ENCODE peak calls at places on chromosomes 4 and X, in nine cellular contexts. One of them, this sample, is unnamed.

GRCh38 chr4:106287353-106287969 is 28.5 kb downstream of the TBCK start:
- DNase-seq in HEK293T: peak; percentile 6
- DNase-seq in M059J: peak; percentile 84
- DNase-seq in NCI-H2107: no peak
- DNase-seq in activated naive CD4-positive, alpha-beta T cell treated with anti-CD3 and anti-CD28 coated beads, Interleukin-2, amount 10 ng/mL, durations not matched to agents 7 days and 5 days: no peak
- DNase-seq in RKO: peak; percentile 32
- DNase-seq in OCI-LY7: no peak
- DNase-seq in stimulated activated CD8-positive, alpha-beta memory T cell treated with anti-CD3 and anti-CD28 coated beads, Interleukin-4, amount 100 ng/mL, for 24 hours: no peak
- DNase-seq in SK-N-DZ: no peak
- DNase-seq in this sample: no peak

GRCh38 chr4:169096221-169096620 is 86.2 kb upstream of the CBR4 start:
- DNase-seq in HEK293T: no peak
- DNase-seq in M059J: no peak
- DNase-seq in NCI-H2107: no peak
- DNase-seq in activated naive CD4-positive, alpha-beta T cell treated with anti-CD3 and anti-CD28 coated beads, Interleukin-2, amount 10 ng/mL, durations not matched to agents 7 days and 5 days: no peak
- DNase-seq in RKO: no peak
- DNase-seq in OCI-LY7: no peak
- DNase-seq in stimulated activated CD8-positive, alpha-beta memory T cell treated with anti-CD3 and anti-CD28 coated beads, Interleukin-4, amount 100 ng/mL, for 24 hours: no peak
- DNase-seq in SK-N-DZ: no peak
- DNase-seq in this sample: no peak

GRCh38 chr4:176270669-176271068 is 1.6 kb upstream of the ASB5 start:
- DNase-seq in HEK293T: peak; percentile 53
- DNase-seq in M059J: peak; percentile 98
- DNase-seq in NCI-H2107: no peak
- DNase-seq in activated naive CD4-positive, alpha-beta T cell treated with anti-CD3 and anti-CD28 coated beads, Interleukin-2, amount 10 ng/mL, durations not matched to agents 7 days and 5 days: no peak
- DNase-seq in RKO: peak; percentile 99
- DNase-seq in OCI-LY7: no peak
- DNase-seq in stimulated activated CD8-positive, alpha-beta memory T cell treated with anti-CD3 and anti-CD28 coated beads, Interleukin-4, amount 100 ng/mL, for 24 hours: no peak
- DNase-seq in SK-N-DZ: no peak
- DNase-seq in this sample: no peak

GRCh38 chr4:75727073-75727472 is 2.7 kb downstream of the USO1 start:
- DNase-seq in HEK293T: no peak
- DNase-seq in M059J: no peak
- DNase-seq in NCI-H2107: no peak
- DNase-seq in activated naive CD4-positive, alpha-beta T cell treated with anti-CD3 and anti-CD28 coated beads, Interleukin-2, amount 10 ng/mL, durations not matched to agents 7 days and 5 days: no peak
- DNase-seq in RKO: no peak
- DNase-seq in OCI-LY7: no peak
- DNase-seq in stimulated activated CD8-positive, alpha-beta memory T cell treated with anti-CD3 and anti-CD28 coated beads, Interleukin-4, amount 100 ng/mL, for 24 hours: no peak
- DNase-seq in SK-N-DZ: no peak
- DNase-seq in this sample: no peak

GRCh38 chr4:168197926-168198325 is 105.6 kb downstream of the ANXA10 start:
- DNase-seq in HEK293T: no peak
- DNase-seq in M059J: no peak
- DNase-seq in NCI-H2107: no peak
- DNase-seq in activated naive CD4-positive, alpha-beta T cell treated with anti-CD3 and anti-CD28 coated beads, Interleukin-2, amount 10 ng/mL, durations not matched to agents 7 days and 5 days: no peak
- DNase-seq in RKO: no peak
- DNase-seq in OCI-LY7: no peak
- DNase-seq in stimulated activated CD8-positive, alpha-beta memory T cell treated with anti-CD3 and anti-CD28 coated beads, Interleukin-4, amount 100 ng/mL, for 24 hours: no peak
- DNase-seq in SK-N-DZ: no peak
- DNase-seq in this sample: no peak

GRCh38 chr4:168421671-168422070 is 58.6 kb downstream of the DDX60L start:
- DNase-seq in HEK293T: no peak
- DNase-seq in M059J: peak; percentile 75
- DNase-seq in NCI-H2107: no peak
- DNase-seq in activated naive CD4-positive, alpha-beta T cell treated with anti-CD3 and anti-CD28 coated beads, Interleukin-2, amount 10 ng/mL, durations not matched to agents 7 days and 5 days: peak; percentile 34
- DNase-seq in RKO: no peak
- DNase-seq in OCI-LY7: no peak
- DNase-seq in stimulated activated CD8-positive, alpha-beta memory T cell treated with anti-CD3 and anti-CD28 coated beads, Interleukin-4, amount 100 ng/mL, for 24 hours: no peak
- DNase-seq in SK-N-DZ: no peak
- DNase-seq in this sample: no peak

GRCh38 chr4:83231620-83232056 is 53.0 kb downstream of the COQ2 start:
- DNase-seq in HEK293T: no peak
- DNase-seq in M059J: peak; percentile 88
- DNase-seq in NCI-H2107: no peak
- DNase-seq in activated naive CD4-positive, alpha-beta T cell treated with anti-CD3 and anti-CD28 coated beads, Interleukin-2, amount 10 ng/mL, durations not matched to agents 7 days and 5 days: peak; percentile 66
- DNase-seq in RKO: no peak
- DNase-seq in OCI-LY7: peak; percentile 50
- DNase-seq in stimulated activated CD8-positive, alpha-beta memory T cell treated with anti-CD3 and anti-CD28 coated beads, Interleukin-4, amount 100 ng/mL, for 24 hours: no peak
- DNase-seq in SK-N-DZ: no peak
- DNase-seq in this sample: no peak

GRCh38 chr4:76212851-76213414 is 691 bp downstream of the SCARB2 start:
- DNase-seq in HEK293T: no peak
- DNase-seq in M059J: peak; percentile 14
- DNase-seq in NCI-H2107: no peak
- DNase-seq in activated naive CD4-positive, alpha-beta T cell treated with anti-CD3 and anti-CD28 coated beads, Interleukin-2, amount 10 ng/mL, durations not matched to agents 7 days and 5 days: peak; percentile 62
- DNase-seq in RKO: peak; percentile 62
- DNase-seq in OCI-LY7: no peak
- DNase-seq in stimulated activated CD8-positive, alpha-beta memory T cell treated with anti-CD3 and anti-CD28 coated beads, Interleukin-4, amount 100 ng/mL, for 24 hours: peak; percentile 5
- DNase-seq in SK-N-DZ: peak; percentile 76
- DNase-seq in this sample: peak; percentile 41

GRCh38 chr4:134708616-134709015 is 507.0 kb upstream of the PABPC4L start:
- DNase-seq in HEK293T: no peak
- DNase-seq in M059J: no peak
- DNase-seq in NCI-H2107: no peak
- DNase-seq in activated naive CD4-positive, alpha-beta T cell treated with anti-CD3 and anti-CD28 coated beads, Interleukin-2, amount 10 ng/mL, durations not matched to agents 7 days and 5 days: no peak
- DNase-seq in RKO: no peak
- DNase-seq in OCI-LY7: no peak
- DNase-seq in stimulated activated CD8-positive, alpha-beta memory T cell treated with anti-CD3 and anti-CD28 coated beads, Interleukin-4, amount 100 ng/mL, for 24 hours: no peak
- DNase-seq in SK-N-DZ: no peak
- DNase-seq in this sample: no peak

GRCh38 chr4:57426779-57427395 is 316.7 kb upstream of the IGFBP7 start:
- DNase-seq in HEK293T: peak; percentile 75
- DNase-seq in M059J: peak; percentile 60
- DNase-seq in NCI-H2107: no peak
- DNase-seq in activated naive CD4-positive, alpha-beta T cell treated with anti-CD3 and anti-CD28 coated beads, Interleukin-2, amount 10 ng/mL, durations not matched to agents 7 days and 5 days: peak; percentile 60
- DNase-seq in RKO: peak; percentile 77
- DNase-seq in OCI-LY7: peak; percentile 67
- DNase-seq in stimulated activated CD8-positive, alpha-beta memory T cell treated with anti-CD3 and anti-CD28 coated beads, Interleukin-4, amount 100 ng/mL, for 24 hours: no peak
- DNase-seq in SK-N-DZ: peak; percentile 65
- DNase-seq in this sample: no peak

GRCh38 chrX:138858438-138858837 is 146.9 kb upstream of the FGF13 start:
- DNase-seq in HEK293T: no peak
- DNase-seq in M059J: peak; percentile 95
- DNase-seq in NCI-H2107: no peak
- DNase-seq in activated naive CD4-positive, alpha-beta T cell treated with anti-CD3 and anti-CD28 coated beads, Interleukin-2, amount 10 ng/mL, durations not matched to agents 7 days and 5 days: no peak
- DNase-seq in RKO: peak; percentile 44
- DNase-seq in OCI-LY7: no peak
- DNase-seq in stimulated activated CD8-positive, alpha-beta memory T cell treated with anti-CD3 and anti-CD28 coated beads, Interleukin-4, amount 100 ng/mL, for 24 hours: no peak
- DNase-seq in SK-N-DZ: no peak
- DNase-seq in this sample: no peak

This sample was measured in effector CD8-positive, alpha-beta T cell.